ENCODE peak calls at places on chromosome 20, in five cellular contexts. Z is ovary, C is K562, D is sigmoid colon, O is body of pancreas. B is an unnamed sample.

GRCh38 chr20:41150664-41151063 is 13.3 kb downstream of the PLCG1 start:
- DNase-seq in Z (no peak), C (peak), O (no peak), D (no peak), B (peak)

GRCh38 chr20:63846128-63846771 is 15.0 kb upstream of the ABHD16B start:
- DNase-seq in C (peak), D (no peak), Z (peak), O (no peak), B (no peak)

GRCh38 chr20:57501461-57502330 is 23.2 kb downstream of the CTCFL start:
- DNase-seq in O (no peak), Z (no peak), C (no peak), D (no peak), B (no peak)

GRCh38 chr20:57313230-57313629 is 16.4 kb upstream of the SPO11 start:
- DNase-seq in O (no peak), Z (no peak), C (no peak), D (no peak), B (no peak)

GRCh38 chr20:46021361-46022359 is 7.4 kb upstream of the SLC12A5 start:
- DNase-seq in O (peak), D (no peak), C (peak), Z (no peak), B (peak)

GRCh38 chr20:57396212-57396611 is 5.0 kb downstream of the RBM38 start:
- DNase-seq in Z (no peak), C (no peak), D (peak), O (no peak), B (no peak)

GRCh38 chr20:63152322-63153253 is 63.3 kb downstream of the YTHDF1 start:
- DNase-seq in C (no peak), D (no peak), Z (no peak), O (no peak), B (no peak)

GRCh38 chr20:61949363-61949713 is 116.3 kb downstream of the TAF4 start:
- DNase-seq in O (no peak), C (no peak), Z (no peak), D (peak), B (no peak)

GRCh38 chr20:38674178-38675133 is 49.8 kb upstream of the SLC32A1 start:
- DNase-seq in D (no peak), O (peak), C (peak), Z (peak), B (peak)

GRCh38 chr20:63206878-63207277 is 9.1 kb downstream of the YTHDF1 start:
- DNase-seq in Z (no peak), D (no peak), O (no peak), C (no peak), B (no peak)

GRCh38 chr20:5569021-5569420 is 181.2 kb upstream of the SHLD1 start:
- DNase-seq in Z (no peak), C (peak), O (peak), D (no peak), B (peak)

GRCh38 chr20:37567331-37567665 is 39.6 kb upstream of the BLCAP start:
- DNase-seq in O (no peak), C (no peak), Z (no peak), D (no peak), B (no peak)

GRCh38 chr20:4891364-4891763 is 109.9 kb downstream of the SLC23A2 start:
- DNase-seq in Z (no peak), C (no peak), O (no peak), D (no peak), B (no peak)

GRCh38 chr20:45377191-45377775 is 842 bp downstream of the TP53TG5 start:
- DNase-seq in O (no peak), Z (no peak), C (no peak), D (no peak), B (no peak)

GRCh38 chr20:8176276-8176675 is 44.2 kb downstream of the PLCB1 start:
- DNase-seq in C (no peak), D (no peak), O (no peak), Z (no peak), B (no peak)

GRCh38 chr20:5480824-5481600 is 164.3 kb upstream of the PROKR2 start:
- DNase-seq in D (no peak), Z (no peak), O (no peak), C (no peak), B (no peak)

GRCh38 chr20:50188879-50189680 is 1.6 kb upstream of the CEBPB start:
- DNase-seq in O (no peak), Z (no peak), D (no peak), C (no peak), B (no peak)

GRCh38 chr20:50191065-50191565 is 485 bp downstream of the CEBPB start:
- DNase-seq in Z (no peak), D (no peak), O (peak), C (peak), B (peak)

GRCh38 chr20:50191566-50192363 is 1.1 kb downstream of the CEBPB start:
- DNase-seq in C (peak), Z (peak), D (peak), O (peak), B (peak)

GRCh38 chr20:50189681-50190250 is 864 bp upstream of the CEBPB start:
- DNase-seq in C (peak), D (no peak), Z (peak), O (peak), B (no peak)

GRCh38 chr20:50190251-50191064 is at the start of gene CEBPB:
- DNase-seq in Z (peak), O (peak), C (peak), D (peak), B (peak)
- TF ChIP-seq POLR2A in Z (peak), O (peak), C (peak), D (peak), B (peak)

GRCh38 chr20:50762045-50762422 is 30.7 kb downstream of the PARD6B start:
- DNase-seq in O (peak), C (peak), Z (no peak), D (no peak), B (no peak)
- TF ChIP-seq POLR2A in O (no peak), C (no peak), Z (no peak), D (no peak), B (no peak)

DNA sequence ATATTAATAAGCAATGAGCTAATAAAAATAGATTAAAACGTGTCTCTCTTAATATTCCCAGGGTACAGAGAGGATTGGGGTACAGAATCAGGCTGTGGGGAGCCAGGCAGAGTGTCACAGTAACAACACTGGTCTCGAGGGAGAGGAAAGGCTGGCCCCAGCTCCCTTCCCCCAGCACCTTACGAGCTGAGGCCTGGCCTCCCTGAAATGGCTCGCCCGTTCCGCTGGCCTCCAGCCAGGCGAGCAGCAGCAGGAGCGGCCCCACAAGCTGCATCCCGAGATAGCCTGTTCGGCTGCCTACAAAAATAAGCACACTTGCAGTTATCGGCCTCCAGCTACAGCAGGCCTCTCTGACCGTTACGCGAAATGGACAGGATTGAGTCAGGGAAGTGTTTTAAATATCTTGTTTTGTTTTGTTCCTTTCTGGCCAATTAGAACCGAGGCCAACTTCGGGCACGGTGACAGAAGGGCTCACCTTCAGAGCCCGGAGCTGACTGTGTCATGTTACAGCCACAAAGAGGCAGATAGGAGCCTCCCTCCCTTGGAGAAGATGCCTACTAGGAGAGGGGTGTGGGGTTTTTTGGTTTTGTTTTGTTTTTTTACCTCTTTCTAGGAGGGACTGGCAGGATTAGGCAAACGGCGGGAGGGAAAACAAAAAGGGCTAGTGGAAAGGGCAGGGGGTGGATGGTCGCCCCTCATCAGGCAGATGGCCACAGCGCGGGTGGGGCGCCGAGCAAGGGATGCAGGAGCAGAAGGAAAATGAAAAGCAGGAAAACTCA is 4.2 kb upstream of the ZMYND8 start:
- DNase-seq in C (peak), O (peak), D (peak), Z (peak), B (peak)
- TF ChIP-seq POLR2A in C (peak), O (peak), D (no peak), Z (peak), B (peak)

GRCh38 chr20:20860078-20860806 is 147.8 kb upstream of the RALGAPA2 start:
- DNase-seq in O (peak), Z (peak), C (peak), D (peak), B (peak)
- TF ChIP-seq POLR2A in O (no peak), Z (no peak), C (no peak), D (no peak), B (no peak)

GRCh38 chr20:31894980-31895675 is 24.7 kb downstream of the TTLL9 start:
- DNase-seq in O (no peak), D (peak), Z (no peak), C (peak), B (peak)
- TF ChIP-seq POLR2A in O (no peak), D (no peak), Z (no peak), C (no peak), B (no peak)

GRCh38 chr20:33790571-33790970 is 20.6 kb upstream of the CHMP4B start:
- DNase-seq in O (peak), C (no peak), Z (no peak), D (peak), B (no peak)
- TF ChIP-seq POLR2A in O (no peak), C (no peak), Z (no peak), D (no peak), B (no peak)

GRCh38 chr20:2654831-2655230 is 2.4 kb downstream of the NOP56 start:
- DNase-seq in O (no peak), C (no peak), D (no peak), Z (no peak), B (no peak)

GRCh38 chr20:2654384-2654822 is 2.0 kb downstream of the NOP56 start:
- DNase-seq in C (no peak), D (no peak), Z (no peak), O (no peak), B (no peak)

GRCh38 chr20:2653511-2654383 is 1.3 kb downstream of the NOP56 start:
- DNase-seq in D (no peak), Z (no peak), C (no peak), O (no peak), B (no peak)

GRCh38 chr20:2651772-2652723 is at the start of gene NOP56:
- DNase-seq in C (peak), D (peak), O (peak), Z (peak), B (peak)

DNA sequence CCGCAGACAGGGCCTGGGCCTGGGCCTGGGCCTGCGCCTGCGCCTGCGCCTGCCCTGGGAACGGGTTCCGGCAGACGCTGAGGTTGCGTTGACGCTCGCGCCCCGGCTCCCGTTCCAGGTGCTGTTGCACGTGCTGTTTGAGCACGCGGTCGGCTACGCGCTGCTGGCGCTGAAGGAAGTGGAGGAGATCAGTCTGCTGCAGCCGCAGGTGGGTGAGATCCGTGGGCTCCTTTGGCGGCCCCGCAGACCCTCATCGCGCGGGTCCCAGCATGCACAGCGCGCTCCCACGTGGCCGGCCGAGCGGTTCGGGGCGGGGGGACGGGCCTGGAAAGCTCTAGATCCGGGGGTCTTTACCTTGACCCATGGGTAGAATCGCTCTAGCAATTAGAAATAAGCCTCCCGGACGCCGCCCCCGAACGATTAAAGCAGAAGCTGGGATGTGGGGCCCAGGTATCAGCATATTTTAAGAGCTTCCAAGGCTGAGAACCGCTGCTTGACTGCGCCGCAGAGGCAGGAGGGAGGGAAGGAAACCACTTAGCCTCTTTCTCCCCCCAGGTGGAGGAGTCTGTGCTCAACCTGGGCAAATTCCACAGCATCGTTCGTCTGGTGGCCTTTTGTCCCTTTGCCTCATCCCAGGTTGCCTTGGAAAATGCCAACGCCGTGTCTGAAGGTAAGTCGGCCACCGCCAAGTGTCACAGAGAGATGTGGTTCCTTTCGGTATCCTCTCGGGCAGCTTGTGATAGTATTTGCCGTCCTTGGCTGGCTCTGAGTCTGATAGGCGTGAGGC is 485 bp downstream of the NOP56 start:
- DNase-seq in Z (no peak), O (no peak), C (no peak), D (no peak), B (no peak)
- TF ChIP-seq POLR2A in Z (peak), O (no peak), C (no peak), D (no peak), B (no peak)

GRCh38 chr20:35771689-35772562 is at the start of gene PHF20:
- DNase-seq in Z (peak), C (peak), D (peak), O (peak), B (peak)
- TF ChIP-seq POLR2A in Z (peak), C (peak), D (no peak), O (peak), B (peak)

DNA sequence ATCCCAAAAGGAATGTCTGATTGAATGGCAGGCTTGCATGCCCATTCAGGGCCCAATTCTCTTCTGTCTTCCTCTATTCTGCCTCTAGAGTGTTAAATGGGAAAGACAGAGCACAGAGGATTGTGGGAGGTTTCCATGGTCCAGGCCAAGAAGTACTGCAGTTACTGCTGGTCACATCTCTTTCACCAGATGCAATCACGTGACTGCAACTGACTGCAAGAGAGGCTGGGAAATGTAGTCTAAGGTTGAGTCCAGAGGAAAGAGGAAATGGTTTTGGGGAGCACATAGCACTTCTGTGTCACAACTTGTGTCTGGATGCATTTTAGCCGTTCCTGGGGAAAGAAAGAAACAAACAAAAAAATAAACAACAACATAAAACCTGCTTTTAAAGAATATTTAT is 336.4 kb upstream of the BTBD3 start:
- DNase-seq in C (no peak), Z (no peak), O (no peak), D (no peak), B (no peak)
- TF ChIP-seq POLR2A in C (no peak), Z (no peak), O (no peak), D (no peak), B (no peak)

GRCh38 chr20:31608256-31608980 is 3.3 kb downstream of the ID1 start:
- DNase-seq in D (peak), C (peak), O (peak), Z (peak), B (peak)
- TF ChIP-seq POLR2A in D (no peak), C (no peak), O (peak), Z (no peak), B (no peak)